ENCODE peak calls at places on chromosomes 5 and 9, in six cellular contexts. I, Y, C, F, H and Z are unnamed samples.

GRCh38 chr5:172421-172820 is 18.9 kb upstream of the LRRC14B start:
- DNase-seq in H (no peak), F (no peak), Y (no peak), I (no peak), C (no peak), Z (no peak)

GRCh38 chr5:140696891-140697492 is 3.3 kb upstream of the ZMAT2 start:
- DNase-seq in C (no peak), H (no peak), Y (no peak), F (no peak), I (no peak), Z (no peak)

GRCh38 chr9:123685489-123686083 is 244.3 kb downstream of the DENND1A start:
- DNase-seq in I (no peak), Y (no peak), F (no peak), C (no peak), H (no peak), Z (no peak)

GRCh38 chr5:78360674-78361225 is 333 bp downstream of the SCAMP1 start:
- DNase-seq in C (no peak), Y (no peak), F (peak; percentile 89), H (peak; percentile 8), I (no peak), Z (no peak)

GRCh38 chr9:2657427-2657826 is 35.8 kb downstream of the VLDLR start:
- DNase-seq in I (no peak), H (no peak), C (no peak), Y (no peak), F (peak; percentile 28), Z (peak; percentile 28)

GRCh38 chr9:19310246-19310645 is 69.8 kb downstream of the RPS6 start:
- DNase-seq in H (no peak), Y (no peak), F (no peak), C (no peak), I (no peak), Z (no peak)

GRCh38 chr5:72141440-72142271 is 34.4 kb downstream of the MAP1B start:
- DNase-seq in F (no peak), I (peak; percentile 97), Y (no peak), C (no peak), H (peak; percentile 98), Z (no peak)

GRCh38 chr5:34817558-34818351 is 21.2 kb upstream of the TTC23L start:
- DNase-seq in Y (no peak), F (no peak), C (no peak), I (peak; percentile 39), H (peak; percentile 81), Z (no peak)

GRCh38 chr5:83255268-83255667 is 177.9 kb downstream of the XRCC4 start:
- DNase-seq in H (peak; percentile 49), F (no peak), Y (no peak), C (no peak), I (peak; percentile 33), Z (no peak)

GRCh38 chr9:101469026-101469425 is 33.5 kb upstream of the ALDOB start:
- DNase-seq in F (no peak), Y (no peak), I (no peak), H (no peak), C (no peak), Z (no peak)

GRCh38 chr9:131645078-131645776 is 94.6 kb downstream of the RAPGEF1 start:
- DNase-seq in F (no peak), Y (no peak), C (no peak), I (peak; percentile 22), H (peak; percentile 77), Z (no peak)

GRCh38 chr5:122704247-122705036 is 70.4 kb upstream of the SNX2 start:
- DNase-seq in Y (peak; percentile 52), H (peak; percentile 61), I (peak; percentile 67), C (no peak), F (no peak), Z (peak; percentile 49)

GRCh38 chr5:65203746-65204145 is 278.0 kb downstream of the ADAMTS6 start:
- DNase-seq in H (peak; percentile 95), I (peak; percentile 90), C (no peak), Y (no peak), F (no peak), Z (no peak)

GRCh38 chr5:175895701-175896102 is 24.3 kb downstream of the CPLX2 start:
- DNase-seq in H (no peak), Y (no peak), C (no peak), F (peak; percentile 39), I (no peak), Z (peak; percentile 88)

GRCh38 chr5:87120518-87121314 is 147.0 kb upstream of the RASA1 start:
- DNase-seq in F (peak; percentile 34), C (no peak), Y (peak; percentile 77), I (peak; percentile 88), H (peak; percentile 93), Z (no peak)

GRCh38 chr5:60243713-60244112 is 350.2 kb upstream of the PDE4D start:
- DNase-seq in I (no peak), Y (no peak), H (no peak), F (no peak), C (no peak), Z (no peak)

GRCh38 chr5:134051305-134051704 is 46.5 kb upstream of the VDAC1 start:
- DNase-seq in C (no peak), Y (no peak), I (no peak), F (no peak), H (peak; percentile 6), Z (no peak)

GRCh38 chr5:168327994-168328393 is 36.5 kb downstream of the WWC1 start:
- DNase-seq in Y (peak; percentile 36), I (peak; percentile 19), F (no peak), H (no peak), C (no peak), Z (no peak)

GRCh38 chr5:27315541-27316282 is 277.3 kb upstream of the CDH9 start:
- DNase-seq in H (peak; percentile 78), Y (no peak), C (peak; percentile 25), F (no peak), I (peak; percentile 25), Z (no peak)

GRCh38 chr5:83925321-83925877 is 204.7 kb upstream of the HAPLN1 start:
- DNase-seq in I (peak; percentile 5), F (no peak), C (no peak), H (peak; percentile 89), Y (no peak), Z (no peak)